ENCODE peak calls at places on chromosomes 11 and 22, in seven cellular contexts. T is NCI-H1092; E is stimulated activated CD8-positive, alpha-beta memory T cell treated with anti-CD3 and anti-CD28 coated beads, Interleukin-4, amount 100 ng/mL, for 1 hour; X is EH; V is right cardiac atrium; H is activated naive CD4-positive, alpha-beta T cell treated with Interleukin-2 at 50 U/mL for 16 hours; O is B cell. W is an unnamed sample.
A peak's percentile ranks its signal among the peaks of the same experiment; 100 is the strongest.

GRCh38 chr11:101582242-101583052 is 1.4 kb downstream of the TRPC6 start:
- DNase-seq in H (no peak), V (peak; percentile 39), T (no peak), X (no peak), E (no peak), O (no peak), W (no peak)

GRCh38 chr22:20549232-20549841 is 41.9 kb downstream of the MED15 start:
- DNase-seq in H (peak; percentile 50), V (peak; percentile 72), O (no peak), X (peak; percentile 52), T (no peak), E (peak; percentile 34), W (no peak)

GRCh38 chr22:34850010-34850409 is 215.9 kb upstream of the ISX start:
- DNase-seq in T (no peak), H (no peak), X (peak; percentile 77), E (no peak), V (no peak), O (no peak), W (no peak)

GRCh38 chr22:44622147-44622427 is 79.9 kb upstream of the PRR5 start:
- DNase-seq in T (no peak), X (no peak), O (no peak), V (no peak), H (peak; percentile 34), E (no peak), W (no peak)

GRCh38 chr11:11468919-11469318 is 115.9 kb upstream of the CSNK2A3 start:
- DNase-seq in V (no peak), O (no peak), H (no peak), T (no peak), E (no peak), X (peak; percentile 60), W (no peak)

GRCh38 chr22:16559056-16559955 is 33.3 kb downstream of the CCT8L2 start:
- DNase-seq in E (no peak), X (no peak), O (no peak), H (no peak), T (no peak), V (peak; percentile 30), W (no peak)

GRCh38 chr22:42792453-42792908 is 64.6 kb downstream of the ARFGAP3 start:
- DNase-seq in V (peak; percentile 44), H (no peak), O (no peak), X (no peak), T (no peak), E (no peak), W (no peak)

GRCh38 chr11:125457814-125458343 is 38.2 kb downstream of the FEZ1 start:
- DNase-seq in O (no peak), H (no peak), X (peak; percentile 61), E (no peak), T (no peak), V (peak; percentile 93), W (peak; percentile 74)

GRCh38 chr11:11836676-11837231 is 5.0 kb upstream of the USP47 start:
- DNase-seq in H (no peak), E (no peak), T (no peak), V (no peak), O (no peak), X (peak; percentile 63), W (no peak)

GRCh38 chr11:62804310-62805043 is 763 bp downstream of the NXF1 start:
- DNase-seq in H (no peak), V (no peak), O (no peak), E (no peak), X (peak; percentile 57), T (no peak), W (no peak)

GRCh38 chr11:33376331-33377099 is 119.3 kb downstream of the HIPK3 start:
- DNase-seq in T (peak; percentile 6), X (peak; percentile 51), H (no peak), E (no peak), V (peak; percentile 61), O (no peak), W (peak; percentile 27)

GRCh38 chr22:36775589-36775965 is 342 bp downstream of the IFT27 start:
- DNase-seq in T (peak; percentile 5), E (no peak), O (peak; percentile 57), H (peak; percentile 36), X (peak; percentile 16), V (peak; percentile 72), W (peak; percentile 47)

GRCh38 chr22:20583471-20583922 is 76.1 kb downstream of the MED15 start:
- DNase-seq in E (no peak), H (no peak), T (no peak), V (peak; percentile 73), X (no peak), O (no peak), W (no peak)

GRCh38 chr22:20751185-20751851 is 22.6 kb upstream of the SERPIND1 start:
- DNase-seq in X (no peak), E (no peak), H (no peak), O (no peak), T (peak; percentile 90), V (no peak), W (no peak)

GRCh38 chr11:16166571-16166970 is 189.8 kb downstream of the SOX6 start:
- DNase-seq in O (no peak), X (peak; percentile 69), E (no peak), T (no peak), V (no peak), H (no peak), W (no peak)

GRCh38 chr11:30333405-30333804 is 10.5 kb downstream of the ARL14EP start:
- DNase-seq in X (peak; percentile 18), H (no peak), V (no peak), T (no peak), O (no peak), E (no peak), W (no peak)

GRCh38 chr11:123678246-123678645 is 23.8 kb upstream of the SCN3B start:
- DNase-seq in T (no peak), E (no peak), O (no peak), X (no peak), H (no peak), V (no peak), W (no peak)

GRCh38 chr22:39073941-39074340 is 3.1 kb upstream of the APOBEC3G start:
- DNase-seq in T (no peak), V (no peak), O (no peak), X (no peak), E (no peak), H (no peak), W (no peak)

GRCh38 chr22:27150530-27150909 is 493.1 kb downstream of the MIAT start:
- DNase-seq in H (no peak), O (no peak), E (no peak), T (no peak), V (peak; percentile 66), X (peak; percentile 17), W (no peak)

GRCh38 chr11:3984896-3985295 is 109.7 kb upstream of the RRM1 start:
- DNase-seq in X (no peak), V (no peak), H (peak; percentile 33), E (no peak), T (no peak), O (peak; percentile 43), W (peak; percentile 64)

GRCh38 chr11:113023228-113023627 is 62.0 kb downstream of the NCAM1 start:
- DNase-seq in X (peak; percentile 52), T (no peak), O (no peak), V (no peak), H (no peak), E (no peak), W (no peak)

GRCh38 chr22:24894220-24894975 is 52.1 kb downstream of the LHFPL7 start:
- DNase-seq in T (peak; percentile 81), X (peak; percentile 67), E (no peak), V (peak; percentile 93), H (no peak), O (no peak), W (no peak)

GRCh38 chr11:1177771-1178090 is 20.0 kb downstream of the MUC5AC start:
- DNase-seq in X (no peak), E (no peak), H (no peak), O (no peak), V (no peak), T (no peak), W (no peak)

GRCh38 chr22:38069372-38070249 is 12.4 kb downstream of the PICK1 start:
- DNase-seq in H (no peak), T (no peak), E (no peak), X (peak; percentile 86), O (no peak), V (peak; percentile 89), W (peak; percentile 91)